ENCODE peak calls at places on chromosomes 12 and 14, in four cellular contexts. T is heart left ventricle, O is suprapubic skin, M is A549. X is an unnamed sample.

GRCh38 chr12:114408881-114409795 is 3.2 kb upstream of the TBX5 start:
- DNase-seq in T (peak), M (no peak), O (no peak), X (no peak)

GRCh38 chr14:70186826-70187483 is 1.8 kb downstream of the SLC8A3 start:
- DNase-seq in T (no peak), M (no peak), O (peak), X (no peak)

GRCh38 chr12:48765753-48766162 is 23.1 kb downstream of the ADCY6 start:
- DNase-seq in M (no peak), O (no peak), T (no peak), X (no peak)

GRCh38 chr14:74886001-74886400 is 4.3 kb downstream of the DLST start:
- DNase-seq in T (no peak), O (no peak), M (no peak), X (no peak)

GRCh38 chr12:6250343-6250742 is 50.1 kb downstream of the CD9 start:
- DNase-seq in T (no peak), O (no peak), M (no peak), X (no peak)

GRCh38 chr12:80176706-80177105 is 77.4 kb downstream of the OTOGL start:
- DNase-seq in O (no peak), M (no peak), T (no peak), X (no peak)

GRCh38 chr12:7060353-7060954 is at the start of gene C1S:
- DNase-seq in O (peak), M (peak), T (peak), X (peak)

GRCh38 chr12:110120878-110121277 is 3.3 kb upstream of the IFT81 start:
- DNase-seq in O (no peak), T (no peak), M (no peak), X (no peak)

GRCh38 chr14:101478096-101478495 is 83.2 kb upstream of the DIO3 start:
- DNase-seq in T (no peak), M (no peak), O (peak), X (peak)

GRCh38 chr12:32264995-32265394 is 134.4 kb upstream of the FGD4 start:
- DNase-seq in O (no peak), M (no peak), T (no peak), X (no peak)

GRCh38 chr12:107130830-107131760 is 37.7 kb upstream of the CRY1 start:
- DNase-seq in O (no peak), M (no peak), T (no peak), X (no peak)
- TF ChIP-seq CTCF in O (no peak), M (no peak), T (no peak), X (no peak)

GRCh38 chr12:14946856-14947255 is 8.5 kb upstream of the ERP27 start:
- DNase-seq in T (no peak), O (no peak), M (peak), X (no peak)

GRCh38 chr12:14949631-14950030 is 11.3 kb upstream of the ERP27 start:
- DNase-seq in M (no peak), T (no peak), O (no peak), X (no peak)

GRCh38 chr12:14950421-14950820 is 11.0 kb downstream of the ARHGDIB start:
- DNase-seq in M (no peak), O (no peak), T (no peak), X (no peak)

GRCh38 chr12:14950982-14951746 is 10.2 kb downstream of the ARHGDIB start:
- DNase-seq in M (no peak), T (no peak), O (no peak), X (no peak)

DNA sequence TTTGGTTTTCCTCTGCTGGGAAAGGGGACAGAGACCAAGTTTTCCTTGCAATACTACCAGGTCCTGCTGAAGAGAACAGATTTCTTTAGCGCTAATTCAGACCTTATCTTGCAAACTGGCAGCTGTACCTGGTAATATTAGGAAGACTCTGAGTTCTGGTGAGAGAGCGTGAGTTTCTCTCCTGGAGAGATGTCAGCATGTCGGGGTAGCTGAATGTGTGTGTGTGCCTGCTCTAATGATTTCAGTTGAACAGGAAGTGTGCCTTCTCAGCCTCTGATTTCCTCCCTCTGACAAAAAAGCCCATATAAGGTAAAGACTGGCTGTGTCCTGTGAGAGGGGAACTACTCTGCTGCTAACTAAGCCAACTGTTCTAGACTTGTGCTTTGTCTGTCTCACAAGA is 10.3 kb upstream of the ERP27 start:
- DNase-seq in O (no peak), M (peak), T (peak), X (peak)
- TF ChIP-seq POLR2A in O (peak), M (no peak), T (peak), X (no peak)

DNA sequence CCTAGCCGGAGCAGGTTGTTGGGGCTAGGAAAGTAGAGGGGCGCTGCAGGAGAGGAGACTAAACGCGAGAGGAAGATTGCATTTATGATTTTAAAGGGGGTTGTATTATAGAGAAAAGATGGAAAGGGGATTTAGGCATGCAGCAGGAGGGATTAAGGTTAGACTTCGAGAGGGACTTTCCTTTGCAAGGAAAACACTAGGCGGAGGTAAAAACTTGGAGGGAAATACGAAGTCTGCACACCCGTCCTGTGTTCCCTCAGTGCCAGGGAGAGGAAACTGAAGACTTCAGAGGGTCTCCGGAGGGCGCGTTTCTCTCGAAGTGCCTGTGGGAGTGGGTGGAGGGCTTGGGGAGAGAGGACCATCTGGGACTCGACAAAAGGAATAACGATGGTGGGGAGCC is 433 bp upstream of the PPP1R1A start:
- DNase-seq in M (no peak), T (no peak), O (no peak), X (no peak)
- H3K4me3 ChIP-seq in M (peak), T (peak), O (peak), X (no peak)

GRCh38 chr12:46371718-46372130 is 849 bp downstream of the SLC38A2 start:
- DNase-seq in O (peak), T (peak), M (peak), X (peak)

GRCh38 chr12:46369474-46370379 is 2.8 kb downstream of the SLC38A2 start:
- DNase-seq in M (no peak), T (no peak), O (no peak), X (no peak)

GRCh38 chr12:46372131-46372851 is at the start of gene SLC38A2:
- DNase-seq in M (peak), T (peak), O (peak), X (peak)

GRCh38 chr12:46370380-46370734 is 2.2 kb downstream of the SLC38A2 start:
- DNase-seq in T (no peak), M (no peak), O (no peak), X (no peak)

GRCh38 chr12:46370792-46371717 is 1.5 kb downstream of the SLC38A2 start:
- DNase-seq in M (peak), T (peak), O (peak), X (peak)
- TF ChIP-seq CTCF in M (no peak), T (peak), O (peak), X (no peak)

DNA sequence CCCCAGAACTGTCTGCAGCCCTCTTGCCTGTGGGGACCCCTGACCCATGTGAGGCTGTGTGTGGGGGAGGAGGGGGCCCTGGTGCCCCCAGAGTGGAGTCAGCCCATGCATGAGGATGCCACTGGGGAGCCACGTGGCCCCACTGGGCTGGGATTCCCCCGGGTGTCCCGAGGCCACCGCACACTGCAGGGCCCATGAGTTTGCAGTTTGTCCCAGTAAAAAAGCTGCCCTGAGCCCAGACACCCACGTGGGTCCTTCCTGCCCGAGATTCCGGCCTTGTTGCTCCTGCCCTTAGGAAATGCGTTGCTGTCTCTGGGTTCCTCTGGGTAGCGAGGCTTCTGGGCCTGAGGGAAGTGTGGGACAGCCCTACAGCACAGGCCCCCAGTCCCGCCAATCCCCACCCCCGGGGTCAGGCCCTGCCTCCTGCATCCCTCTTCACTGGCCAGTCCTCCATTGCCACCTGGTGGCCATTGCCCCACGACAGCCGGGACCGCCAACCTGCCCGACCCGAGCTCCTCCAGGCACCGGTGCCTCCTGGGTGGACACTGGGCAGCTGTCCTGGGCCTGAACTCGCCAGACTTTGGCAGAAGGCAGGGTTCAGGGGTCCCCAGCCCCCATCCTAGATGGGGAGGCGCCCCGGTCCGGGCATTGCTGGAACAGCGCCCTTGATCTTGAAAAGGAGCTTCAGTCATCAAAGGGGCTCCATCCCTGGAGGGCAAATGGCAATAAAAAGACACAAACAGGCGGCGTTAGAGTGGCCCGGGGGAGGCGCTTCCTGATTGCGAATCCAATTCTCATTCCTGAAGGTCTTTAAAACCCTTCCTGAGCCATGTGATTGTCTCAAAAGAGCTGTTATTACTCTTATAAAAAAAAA is 15.6 kb upstream of the C14orf180 start:
- DNase-seq in M (peak), O (peak), T (peak), X (peak)
- TF ChIP-seq POLR2A in M (no peak), O (no peak), T (no peak), X (no peak)

DNA sequence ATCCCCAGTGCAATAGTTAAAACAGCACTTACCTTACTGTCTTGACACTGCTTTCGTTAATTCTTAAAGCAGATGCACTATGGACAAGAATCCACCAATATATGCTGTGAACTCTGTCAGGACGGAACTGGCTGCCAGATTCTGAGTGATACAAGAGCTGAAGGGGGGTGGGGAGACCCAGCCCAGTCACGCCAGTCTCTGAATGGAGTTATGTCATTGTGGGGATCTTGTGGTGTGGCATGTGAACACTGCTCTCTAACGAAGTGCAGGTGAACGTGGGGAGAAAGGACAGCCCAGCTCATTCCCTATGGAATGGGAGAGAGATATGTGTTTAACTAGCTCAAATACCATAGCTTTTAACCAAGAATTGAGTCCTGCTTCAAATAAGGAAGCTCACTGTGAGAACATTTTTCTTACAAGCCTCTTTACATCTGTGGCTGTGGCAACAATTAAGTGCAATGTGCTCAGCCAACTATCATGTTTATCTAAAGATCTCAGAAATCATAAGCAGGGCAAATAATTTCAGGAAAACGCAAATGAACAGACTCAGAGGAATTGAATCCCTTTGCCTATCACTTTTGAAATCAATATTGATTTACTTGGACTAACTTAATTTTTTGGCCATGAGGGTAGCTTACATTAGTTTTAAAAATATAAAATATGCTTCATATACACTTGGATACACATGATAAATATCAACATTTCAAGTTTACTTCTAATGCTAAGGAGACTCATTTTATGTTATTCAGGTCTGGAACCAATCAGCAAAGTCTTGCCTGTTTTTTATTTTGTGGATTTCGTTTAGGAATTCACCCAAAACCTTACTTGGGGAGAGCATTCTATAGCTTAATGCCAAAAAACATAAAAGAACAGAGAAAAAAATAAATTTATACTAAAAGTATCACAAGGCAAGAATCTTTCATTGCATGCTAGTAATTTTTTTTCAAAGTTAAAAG is at the start of gene LUM:
- DNase-seq in M (no peak), T (peak), O (peak), X (peak)
- H3K4me3 ChIP-seq in M (no peak), T (no peak), O (peak), X (no peak)

GRCh38 chr14:23129759-23130316 is 10.8 kb upstream of the CEBPE start:
- DNase-seq in M (no peak), O (no peak), T (no peak), X (no peak)

GRCh38 chr14:23131482-23131881 is 12.4 kb upstream of the CEBPE start:
- DNase-seq in O (no peak), T (no peak), M (no peak), X (no peak)

GRCh38 chr14:23128969-23129758 is 10.1 kb upstream of the CEBPE start:
- DNase-seq in T (no peak), M (no peak), O (no peak), X (no peak)

GRCh38 chr14:23132970-23133369 is 13.9 kb upstream of the CEBPE start:
- DNase-seq in O (no peak), T (no peak), M (no peak), X (no peak)

DNA sequence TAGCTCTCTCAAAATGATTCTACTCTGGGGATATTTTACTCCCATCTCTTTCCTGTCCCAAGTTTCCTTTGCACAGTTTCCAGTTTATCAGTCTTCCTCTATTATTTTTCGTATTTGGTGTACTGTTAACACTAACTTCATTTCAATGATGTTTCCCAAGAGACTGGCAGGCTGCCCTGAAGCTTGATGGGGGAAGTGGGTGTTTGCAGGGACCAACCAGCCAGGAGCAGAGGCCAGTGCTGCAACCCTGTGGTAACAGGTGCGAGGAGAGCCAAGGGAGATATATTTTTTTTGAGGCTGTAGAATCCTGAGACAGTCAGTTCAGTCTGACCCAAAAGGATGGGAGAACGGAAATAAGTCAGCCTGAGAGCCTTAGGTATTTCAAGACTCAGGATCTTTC is 11.8 kb upstream of the CEBPE start:
- DNase-seq in T (no peak), O (no peak), M (no peak), X (no peak)
- TF ChIP-seq CTCF in T (no peak), O (no peak), M (no peak), X (no peak)